ENCODE peak calls at places on chromosomes 12 and 14, in four cellular contexts. One of them, this sample, is unnamed.

GRCh38 chr12:116666305-116666673 is 71.6 kb downstream of the SPRING1 start:
- DNase-seq in HCT116: no peak
- DNase-seq in HepG2: no peak
- DNase-seq in Panc1: no peak
- DNase-seq in this sample: no peak

GRCh38 chr14:96091941-96092411 is 52.8 kb downstream of the C14orf132 start:
- DNase-seq in Panc1: no peak
- DNase-seq in HepG2: no peak
- DNase-seq in HCT116: no peak
- DNase-seq in this sample: no peak

GRCh38 chr12:5259523-5259922 is 172.4 kb upstream of the NTF3 start:
- DNase-seq in Panc1: no peak
- DNase-seq in HepG2: no peak
- DNase-seq in HCT116: no peak
- DNase-seq in this sample: no peak

GRCh38 chr12:120588948-120589930 is 8.0 kb upstream of the POP5 start:
- DNase-seq in HepG2: no peak
- DNase-seq in HCT116: no peak
- DNase-seq in Panc1: no peak
- DNase-seq in this sample: no peak

GRCh38 chr12:106254724-106255123 is 6.9 kb upstream of the CKAP4 start:
- DNase-seq in HepG2: no peak
- DNase-seq in HCT116: no peak
- DNase-seq in Panc1: no peak
- DNase-seq in this sample: no peak

GRCh38 chr12:48986720-48987291 is 8.7 kb downstream of the WNT1 start:
- DNase-seq in HepG2: no peak
- DNase-seq in HCT116: no peak
- DNase-seq in Panc1: no peak
- DNase-seq in this sample: no peak

GRCh38 chr14:100190126-100190525 is 30.7 kb upstream of the DEGS2 start:
- DNase-seq in HCT116: no peak
- DNase-seq in HepG2: no peak
- DNase-seq in Panc1: no peak
- DNase-seq in this sample: no peak

GRCh38 chr14:62189698-62190097 is 427.5 kb downstream of the SNAPC1 start:
- DNase-seq in HepG2: no peak
- DNase-seq in Panc1: no peak
- DNase-seq in HCT116: no peak
- DNase-seq in this sample: no peak

GRCh38 chr14:101731187-101732080 is 30.1 kb upstream of the PPP2R5C start:
- DNase-seq in Panc1: no peak
- DNase-seq in HCT116: peak
- DNase-seq in HepG2: peak
- DNase-seq in this sample: peak

GRCh38 chr12:55927588-55928502 is at the start of gene PYM1:
- DNase-seq in Panc1: peak
- DNase-seq in HCT116: peak
- DNase-seq in HepG2: peak
- DNase-seq in this sample: peak

GRCh38 chr12:26318661-26319068 is 123.3 kb downstream of the SSPN start:
- DNase-seq in Panc1: peak
- DNase-seq in HCT116: no peak
- DNase-seq in HepG2: peak
- DNase-seq in this sample: peak

GRCh38 chr12:117093918-117094630 is 5.1 kb downstream of the TESC start:
- DNase-seq in HepG2: no peak
- DNase-seq in Panc1: no peak
- DNase-seq in HCT116: no peak
- DNase-seq in this sample: no peak

GRCh38 chr14:67514203-67514607 is 18.9 kb upstream of the PLEKHH1 start:
- DNase-seq in Panc1: no peak
- DNase-seq in HCT116: no peak
- DNase-seq in HepG2: no peak
- DNase-seq in this sample: no peak

GRCh38 chr14:61247935-61248334 is 33.2 kb downstream of the TMEM30B start:
- DNase-seq in HCT116: no peak
- DNase-seq in Panc1: no peak
- DNase-seq in HepG2: no peak
- DNase-seq in this sample: no peak

GRCh38 chr12:47828967-47829482 is 9.3 kb upstream of the HDAC7 start:
- DNase-seq in Panc1: no peak
- DNase-seq in HepG2: no peak
- DNase-seq in HCT116: peak
- DNase-seq in this sample: peak

GRCh38 chr12:57745485-57745881 is 644 bp downstream of the TSPAN31 start:
- DNase-seq in HepG2: no peak
- DNase-seq in HCT116: no peak
- DNase-seq in Panc1: no peak
- DNase-seq in this sample: peak

GRCh38 chr12:57743769-57744168 is 1.1 kb upstream of the TSPAN31 start:
- DNase-seq in HepG2: no peak
- DNase-seq in HCT116: no peak
- DNase-seq in Panc1: no peak
- DNase-seq in this sample: no peak

GRCh38 chr12:57746025-57746424 is 1.2 kb downstream of the TSPAN31 start:
- DNase-seq in HCT116: no peak
- DNase-seq in HepG2: no peak
- DNase-seq in Panc1: no peak
- DNase-seq in this sample: no peak

GRCh38 chr12:57744777-57745484 is at the start of gene TSPAN31:
- DNase-seq in HepG2: peak
- DNase-seq in HCT116: peak
- DNase-seq in Panc1: peak
- DNase-seq in this sample: peak

DNA sequence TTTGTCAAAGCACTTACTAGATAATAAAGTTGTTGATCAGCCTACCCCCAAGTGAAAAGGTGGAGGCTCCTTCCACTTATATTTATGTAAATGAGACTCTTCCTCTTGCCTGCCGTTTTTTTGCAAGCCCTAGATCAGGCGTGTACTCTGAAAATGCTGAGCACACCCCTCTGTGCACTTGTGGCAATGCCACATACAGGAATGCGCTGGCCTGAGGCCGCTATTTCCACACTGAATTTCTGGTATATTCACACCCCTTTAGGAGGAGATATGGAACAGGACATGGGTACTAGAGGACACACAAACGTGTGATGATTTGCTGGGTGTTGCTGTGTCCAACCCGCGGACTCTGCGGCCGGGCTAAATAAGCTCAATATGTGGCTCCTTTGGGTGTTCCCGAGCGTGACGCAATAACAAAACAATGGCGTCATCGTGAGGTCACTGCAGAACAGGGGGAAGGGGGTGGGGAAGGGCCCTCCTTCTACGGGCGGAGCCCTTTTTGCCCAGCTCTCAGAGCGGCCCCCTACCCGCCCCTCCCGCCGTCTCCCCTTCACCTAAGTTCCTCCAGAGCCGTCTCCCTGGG is 554 bp upstream of the TSPAN31 start:
- DNase-seq in HCT116: peak
- DNase-seq in Panc1: peak
- DNase-seq in HepG2: no peak
- DNase-seq in this sample: peak
- TF ChIP-seq TCF7L2 in HCT116: no peak
- TF ChIP-seq TCF7L2 in Panc1: no peak
- TF ChIP-seq TCF7L2 in HepG2: no peak
- TF ChIP-seq TCF7L2 in this sample: no peak

GRCh38 chr12:111298583-111299436 is 70.1 kb downstream of the PHETA1 start:
- DNase-seq in HCT116: peak
- DNase-seq in Panc1: no peak
- DNase-seq in HepG2: peak
- DNase-seq in this sample: peak

GRCh38 chr12:111293266-111294009 is 75.5 kb downstream of the PHETA1 start:
- DNase-seq in HCT116: no peak
- DNase-seq in HepG2: no peak
- DNase-seq in Panc1: no peak
- DNase-seq in this sample: no peak

GRCh38 chr12:111297703-111298426 is 71.0 kb downstream of the PHETA1 start:
- DNase-seq in HepG2: no peak
- DNase-seq in Panc1: no peak
- DNase-seq in HCT116: no peak
- DNase-seq in this sample: no peak

GRCh38 chr12:111296906-111297463 is 71.9 kb downstream of the PHETA1 start:
- DNase-seq in HepG2: no peak
- DNase-seq in HCT116: no peak
- DNase-seq in Panc1: no peak
- DNase-seq in this sample: no peak

DNA sequence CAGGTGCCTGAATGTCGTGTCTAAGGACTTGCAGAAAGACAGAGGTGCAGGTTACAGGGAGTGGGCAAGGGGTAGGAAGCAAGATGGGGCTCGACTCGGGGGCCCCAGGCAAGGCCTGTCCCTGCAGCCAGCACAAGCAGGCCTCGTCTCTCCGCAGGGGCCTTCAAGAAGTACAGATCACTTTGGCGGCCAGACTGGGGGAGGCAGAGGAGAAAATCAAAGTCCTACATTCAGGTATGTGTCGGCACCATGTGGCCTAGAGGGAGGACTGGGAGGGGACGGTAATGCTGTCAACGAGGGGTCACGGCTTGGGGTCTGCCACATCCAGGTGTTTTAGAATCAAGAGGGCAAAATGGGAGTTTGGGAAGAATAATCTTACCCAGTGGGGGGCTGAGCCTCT is 73.7 kb downstream of the PHETA1 start:
- DNase-seq in HepG2: no peak
- DNase-seq in HCT116: no peak
- DNase-seq in Panc1: no peak
- DNase-seq in this sample: no peak
- TF ChIP-seq TCF7L2 in HepG2: no peak
- TF ChIP-seq TCF7L2 in HCT116: no peak
- TF ChIP-seq TCF7L2 in Panc1: no peak
- TF ChIP-seq TCF7L2 in this sample: no peak

GRCh38 chr14:99119554-99119953 is 152.4 kb downstream of the BCL11B start:
- DNase-seq in HepG2: no peak
- DNase-seq in Panc1: no peak
- DNase-seq in HCT116: no peak
- DNase-seq in this sample: no peak
- TF ChIP-seq TCF7L2 in HepG2: no peak
- TF ChIP-seq TCF7L2 in Panc1: no peak
- TF ChIP-seq TCF7L2 in HCT116: no peak
- TF ChIP-seq TCF7L2 in this sample: no peak

DNA sequence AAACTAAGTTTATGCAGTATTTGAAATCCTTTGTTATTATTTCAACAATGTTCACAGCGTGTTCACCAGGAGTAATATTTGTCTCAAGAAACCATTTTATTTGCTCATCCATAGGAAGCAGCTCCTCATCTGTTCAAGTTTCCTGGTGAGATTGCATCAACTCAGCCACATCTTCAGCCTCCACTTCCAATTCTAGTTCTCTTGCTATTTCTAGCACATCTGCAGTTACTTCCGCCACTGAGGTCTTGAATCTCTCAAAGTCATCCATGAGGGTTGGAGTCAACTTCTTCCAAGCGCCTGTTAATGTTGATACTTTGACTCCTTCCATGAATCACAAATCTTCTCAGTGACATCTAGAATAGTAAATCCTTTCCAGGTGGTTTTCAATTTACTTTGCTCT is 18.0 kb downstream of the CLEC9A start:
- DNase-seq in Panc1: no peak
- DNase-seq in HepG2: no peak
- DNase-seq in HCT116: no peak
- DNase-seq in this sample: no peak
- TF ChIP-seq TCF7L2 in Panc1: no peak
- TF ChIP-seq TCF7L2 in HepG2: no peak
- TF ChIP-seq TCF7L2 in HCT116: no peak
- TF ChIP-seq TCF7L2 in this sample: no peak

DNA sequence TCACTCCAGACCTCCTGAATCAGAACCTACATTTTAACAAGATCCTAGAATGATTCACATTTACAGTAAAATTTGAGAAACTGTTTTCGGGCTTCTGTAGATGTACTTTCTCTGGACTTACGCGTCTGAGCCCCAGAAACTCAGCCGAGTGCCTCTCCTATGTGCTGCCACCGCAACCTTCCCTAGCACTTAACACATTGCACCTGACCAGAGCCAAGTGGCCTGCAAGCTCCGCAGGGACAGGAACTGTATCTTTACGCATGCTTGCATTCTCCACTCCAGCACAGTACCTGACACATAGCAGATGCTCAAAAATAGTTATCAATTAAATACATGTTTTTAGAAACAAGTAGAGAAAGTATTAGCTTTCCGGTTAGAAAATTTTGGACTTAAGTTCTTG is 1.2 kb downstream of the SMCO2 start:
- DNase-seq in HepG2: no peak
- DNase-seq in HCT116: no peak
- DNase-seq in Panc1: no peak
- DNase-seq in this sample: no peak
- TF ChIP-seq TCF7L2 in HepG2: no peak
- TF ChIP-seq TCF7L2 in HCT116: no peak
- TF ChIP-seq TCF7L2 in Panc1: no peak
- TF ChIP-seq TCF7L2 in this sample: no peak

GRCh38 chr14:58555647-58556046 is 82.1 kb upstream of the DACT1 start:
- DNase-seq in Panc1: no peak
- DNase-seq in HepG2: no peak
- DNase-seq in HCT116: no peak
- DNase-seq in this sample: no peak

GRCh38 chr14:58563981-58564380 is 73.8 kb upstream of the DACT1 start:
- DNase-seq in HCT116: no peak
- DNase-seq in HepG2: no peak
- DNase-seq in Panc1: no peak
- DNase-seq in this sample: no peak

GRCh38 chr14:58565834-58566233 is 71.9 kb upstream of the DACT1 start:
- DNase-seq in HepG2: no peak
- DNase-seq in HCT116: no peak
- DNase-seq in Panc1: no peak
- DNase-seq in this sample: peak

GRCh38 chr14:58557242-58557641 is 80.5 kb upstream of the DACT1 start:
- DNase-seq in Panc1: no peak
- DNase-seq in HCT116: no peak
- DNase-seq in HepG2: no peak
- DNase-seq in this sample: no peak

GRCh38 chr14:58560208-58560607 is 77.6 kb upstream of the DACT1 start:
- DNase-seq in HCT116: no peak
- DNase-seq in HepG2: no peak
- DNase-seq in Panc1: no peak
- DNase-seq in this sample: no peak
- TF ChIP-seq TCF7L2 in HCT116: no peak
- TF ChIP-seq TCF7L2 in HepG2: no peak
- TF ChIP-seq TCF7L2 in Panc1: no peak
- TF ChIP-seq TCF7L2 in this sample: no peak